ENCODE peak calls at places on chromosomes 7 and 10, in ten cellular contexts. T is prostate gland, F is GM23338, Y is K562, S is HepG2, B is HCT116, N is SK-N-SH, C is suprapubic skin, L is sigmoid colon, P is GM12878. Z is an unnamed sample.

GRCh38 chr7:140084972-140085371 is 22.2 kb upstream of the PARP12 start:
- DNase-seq in S (no peak), L (no peak), N (no peak), T (no peak), Y (peak; percentile 48), F (no peak), P (peak; percentile 72), C (no peak), B (no peak), Z (no peak)

GRCh38 chr10:122845783-122846332 is at the start of gene CUZD1:
- DNase-seq in P (no peak), Y (no peak), C (no peak), L (no peak), F (peak; percentile 77), N (no peak), B (no peak), T (no peak), S (no peak), Z (no peak)

GRCh38 chr10:25015927-25016348 is at the start of gene ENKUR:
- DNase-seq in C (peak; percentile 92), B (peak; percentile 90), T (peak; percentile 86), N (peak; percentile 74), P (no peak), F (peak; percentile 93), L (peak; percentile 96), S (peak; percentile 84), Y (peak; percentile 84), Z (peak; percentile 95)

GRCh38 chr7:32477649-32477980 is 12.6 kb downstream of the LSM5 start:
- DNase-seq in B (no peak), P (no peak), L (no peak), T (no peak), Y (no peak), F (no peak), N (no peak), C (no peak), S (no peak), Z (no peak)

GRCh38 chr10:89369142-89370105 is 8.4 kb upstream of the IFIT1B start:
- DNase-seq in B (no peak), L (no peak), N (peak; percentile 35), Y (no peak), P (no peak), C (no peak), T (no peak), F (peak; percentile 56), S (no peak), Z (no peak)

GRCh38 chr10:73906524-73907447 is 4.1 kb upstream of the PLAU start:
- DNase-seq in F (peak; percentile 90), B (peak; percentile 91), T (peak; percentile 23), S (peak; percentile 64), N (no peak), P (no peak), C (peak; percentile 83), Y (no peak), L (peak; percentile 91), Z (no peak)

GRCh38 chr10:11512596-11512995 is 98.9 kb downstream of the USP6NL start:
- DNase-seq in Y (no peak), P (no peak), S (no peak), F (no peak), N (no peak), B (no peak), T (no peak), L (no peak), C (no peak), Z (no peak)

GRCh38 chr7:128165927-128166420 is 75.1 kb upstream of the LEP start:
- DNase-seq in P (no peak), S (no peak), T (no peak), C (no peak), B (no peak), L (no peak), Y (no peak), N (no peak), F (no peak), Z (no peak)

GRCh38 chr7:1849351-1849951 is 179.4 kb downstream of the ELFN1 start:
- DNase-seq in F (no peak), B (no peak), L (peak; percentile 60), T (no peak), Y (no peak), N (no peak), C (peak; percentile 55), S (no peak), P (no peak), Z (peak; percentile 74)

GRCh38 chr7:44182827-44183226 is 6.4 kb downstream of the GCK start:
- DNase-seq in C (no peak), S (no peak), T (no peak), B (no peak), F (no peak), Y (no peak), L (no peak), N (no peak), P (no peak), Z (no peak)

GRCh38 chr10:116690356-116691078 is 51.8 kb downstream of the HSPA12A start:
- DNase-seq in S (no peak), T (no peak), F (peak; percentile 69), N (no peak), Y (no peak), L (peak; percentile 70), B (no peak), P (no peak), C (no peak), Z (no peak)

GRCh38 chr7:103293526-103293925 is 3.7 kb upstream of the PMPCB start:
- DNase-seq in F (no peak), C (no peak), Y (no peak), L (no peak), P (no peak), S (no peak), B (no peak), N (no peak), T (no peak), Z (no peak)

GRCh38 chr10:103858360-103858759 is 3.0 kb upstream of the SH3PXD2A start:
- DNase-seq in Y (no peak), B (no peak), P (no peak), T (no peak), L (peak; percentile 35), N (no peak), C (no peak), S (no peak), F (no peak), Z (no peak)

GRCh38 chr7:92246363-92247101 is 758 bp downstream of the ANKIB1 start:
- DNase-seq in T (peak; percentile 16), L (no peak), S (no peak), F (peak; percentile 77), B (no peak), Y (peak; percentile 54), P (no peak), N (peak; percentile 61), C (no peak), Z (no peak)

GRCh38 chr7:96823274-96823673 is 113.6 kb upstream of the SEM1 start:
- DNase-seq in B (no peak), N (no peak), F (no peak), P (no peak), S (no peak), Y (no peak), T (no peak), L (no peak), C (no peak), Z (no peak)

GRCh38 chr7:150566572-150566971 is 618 bp upstream of the GIMAP4 start:
- DNase-seq in Y (no peak), P (no peak), S (no peak), N (no peak), B (no peak), T (no peak), C (no peak), F (no peak), L (no peak), Z (no peak)

GRCh38 chr7:47521041-47521795 is 60.7 kb downstream of the TNS3 start:
- DNase-seq in C (no peak), F (peak; percentile 28), N (no peak), T (no peak), B (no peak), L (no peak), Y (no peak), P (no peak), S (no peak), Z (no peak)

GRCh38 chr7:111760043-111760442 is 197.8 kb upstream of the IMMP2L start:
- DNase-seq in C (no peak), F (no peak), L (no peak), N (no peak), Y (no peak), T (no peak), S (no peak), P (no peak), B (no peak), Z (no peak)

GRCh38 chr10:75401569-75402485 is at the start of gene ZNF503:
- DNase-seq in L (peak; percentile 99), Y (peak; percentile 63), B (peak; percentile 94), T (peak; percentile 99), S (peak; percentile 98), F (peak; percentile 98), N (peak; percentile 95), P (peak; percentile 27), C (peak; percentile 98), Z (peak; percentile 98)

GRCh38 chr7:1275685-1276424 is 43.2 kb downstream of the UNCX start:
- DNase-seq in N (no peak), P (no peak), B (no peak), S (no peak), C (no peak), F (no peak), T (no peak), Y (no peak), L (no peak), Z (no peak)

GRCh38 chr10:63611078-63611477 is 89.9 kb downstream of the REEP3 start:
- DNase-seq in P (no peak), F (no peak), B (no peak), T (no peak), S (no peak), L (no peak), Y (no peak), N (no peak), C (no peak), Z (no peak)
- TF ChIP-seq CTCF in P (no peak), F (no peak), B (no peak), T (no peak), S (no peak), L (no peak), Y (no peak), N (no peak), C (no peak), Z (no peak)

GRCh38 chr10:83459124-83459523 is 680.2 kb upstream of the GHITM start:
- DNase-seq in B (no peak), N (no peak), Y (no peak), S (no peak), P (no peak), F (no peak), L (no peak), T (no peak), C (no peak), Z (no peak)

GRCh38 chr10:83458611-83459010 is 680.7 kb upstream of the GHITM start:
- DNase-seq in Y (no peak), F (no peak), N (no peak), P (no peak), C (no peak), T (no peak), L (no peak), B (no peak), S (no peak), Z (no peak)
- TF ChIP-seq POLR2AphosphoS5 in Y (no peak), F (no peak), N (no peak), P (no peak), C (no peak), T (no peak), L (no peak), B (no peak), S (no peak), Z (no peak)

GRCh38 chr10:90865400-90865799 is 6.4 kb upstream of the RPP30 start:
- DNase-seq in N (no peak), B (no peak), C (no peak), F (peak; percentile 19), P (no peak), T (no peak), S (no peak), L (no peak), Y (peak; percentile 27), Z (no peak)
- TF ChIP-seq CTCF in N (peak; percentile 67), B (peak; percentile 47), C (no peak), F (peak; percentile 46), P (peak; percentile 27), T (no peak), S (no peak), L (no peak), Y (no peak), Z (no peak)

GRCh38 chr7:84701524-84702306 is 485.1 kb downstream of the SEMA3D start:
- DNase-seq in S (peak; percentile 12), N (no peak), F (no peak), L (no peak), C (no peak), Y (peak; percentile 10), T (no peak), B (peak; percentile 94), P (no peak), Z (no peak)
- TF ChIP-seq POLR2AphosphoS5 in S (no peak), N (no peak), F (no peak), L (no peak), C (no peak), Y (no peak), T (no peak), B (no peak), P (no peak), Z (no peak)

Z was measured in upper lobe of left lung.